ENCODE peak calls at places on chromosomes 13 and 19, in five cellular contexts. D is Jurkat, Clone E6-1; F is activated CD4-positive, alpha-beta T cell treated with anti-CD3 and anti-CD28 coated beads, Interleukin-2, amount 50 U/mL, for 1 hour; I is posterior cingulate gyrus; S is LoVo. M is an unnamed sample.

GRCh38 chr13:92807343-92807742 is 419.3 kb upstream of the GPC6 start:
- DNase-seq in D (no peak), F (no peak), I (no peak), S (no peak), M (no peak)

GRCh38 chr13:51840141-51840540 is 4.8 kb downstream of the TMEM272 start:
- DNase-seq in D (no peak), F (no peak), I (no peak), S (no peak), M (no peak)

GRCh38 chr13:112854321-112854720 is 114.7 kb upstream of the MCF2L start:
- DNase-seq in D (no peak), F (no peak), I (no peak), S (no peak), M (no peak)

GRCh38 chr19:10404888-10405808 is 1.8 kb upstream of the CDC37 start:
- DNase-seq in D (no peak), F (peak; percentile 46), I (no peak), S (no peak), M (no peak)

GRCh38 chr19:6260912-6261636 is 18.7 kb downstream of the MLLT1 start:
- DNase-seq in D (no peak), F (peak; percentile 25), I (no peak), S (no peak), M (peak; percentile 54)

GRCh38 chr19:17865364-17866311 is 5.9 kb downstream of the RPL18A start:
- DNase-seq in D (no peak), F (no peak), I (no peak), S (peak; percentile 66), M (peak; percentile 67)

GRCh38 chr13:46962286-46962941 is 65.6 kb upstream of the HTR2A start:
- DNase-seq in D (no peak), F (no peak), I (no peak), S (no peak), M (peak; percentile 48)

GRCh38 chr19:18419195-18419698 is at the start of gene SSBP4:
- DNase-seq in D (no peak), F (peak; percentile 61), I (no peak), S (peak; percentile 84), M (peak; percentile 85)

GRCh38 chr19:32817913-32818476 is 51.6 kb downstream of the SLC7A9 start:
- DNase-seq in D (no peak), F (no peak), I (no peak), S (no peak), M (no peak)

GRCh38 chr19:38949580-38950367 is 19.0 kb downstream of the MRPS12 start:
- DNase-seq in D (no peak), F (peak; percentile 78), I (peak; percentile 95), S (no peak), M (peak; percentile 20)

GRCh38 chr13:79398915-79399314 is 7.1 kb downstream of the RBM26 start:
- DNase-seq in D (no peak), F (no peak), I (no peak), S (no peak), M (peak; percentile 33)

GRCh38 chr19:50718255-50719118 is 1.1 kb downstream of the SHANK1 start:
- DNase-seq in D (no peak), F (no peak), I (peak; percentile 65), S (no peak), M (no peak)

GRCh38 chr19:21396121-21396520 is 812 bp upstream of the ZNF493 start:
- DNase-seq in D (no peak), F (no peak), I (no peak), S (no peak), M (no peak)

GRCh38 chr13:113980489-113981064 is 6.7 kb upstream of the C13orf46 start:
- DNase-seq in D (no peak), F (no peak), I (no peak), S (no peak), M (no peak)

GRCh38 chr19:18649371-18650047 is 12.7 kb downstream of the KLHL26 start:
- DNase-seq in D (no peak), F (no peak), I (no peak), S (no peak), M (no peak)

GRCh38 chr13:73767747-73768315 is 366.4 kb downstream of the KLF12 start:
- DNase-seq in D (no peak), F (peak; percentile 35), I (no peak), S (no peak), M (peak; percentile 27)

GRCh38 chr13:109196896-109197295 is 567.5 kb downstream of the MYO16 start:
- DNase-seq in D (no peak), F (no peak), I (no peak), S (no peak), M (no peak)

GRCh38 chr19:21604351-21604926 is 99.0 kb downstream of the ZNF429 start:
- DNase-seq in D (peak; percentile 84), F (no peak), I (no peak), S (no peak), M (peak; percentile 34)

GRCh38 chr19:2084993-2085720 is 11.0 kb downstream of the MOB3A start:
- DNase-seq in D (peak; percentile 99), F (peak; percentile 90), I (peak; percentile 37), S (no peak), M (peak; percentile 59)

GRCh38 chr13:99260216-99260615 is 2.0 kb upstream of the GPR18 start:
- DNase-seq in D (no peak), F (no peak), I (no peak), S (no peak), M (no peak)

GRCh38 chr19:40332669-40333068 is 15.5 kb downstream of the C19orf47 start:
- DNase-seq in D (no peak), F (no peak), I (no peak), S (no peak), M (no peak)

GRCh38 chr13:35531551-35531950 is 55.1 kb upstream of the MAB21L1 start:
- DNase-seq in D (no peak), F (no peak), I (no peak), S (no peak), M (no peak)

GRCh38 chr19:12802267-12803106 is 618 bp downstream of the THSD8 start:
- DNase-seq in D (no peak), F (no peak), I (no peak), S (no peak), M (peak; percentile 38)

GRCh38 chr13:105871768-105872167 is 663.7 kb downstream of the EFNB2 start:
- DNase-seq in D (no peak), F (no peak), I (no peak), S (no peak), M (no peak)

GRCh38 chr13:26584713-26585112 is 27.2 kb downstream of the WASF3 start:
- DNase-seq in D (no peak), F (no peak), I (no peak), S (no peak), M (peak; percentile 18)

GRCh38 chr13:50348402-50348801 is 333.2 kb downstream of the KCNRG start:
- DNase-seq in D (no peak), F (no peak), I (no peak), S (no peak), M (no peak)

GRCh38 chr13:102707465-102707864 is 12.6 kb upstream of the METTL21C start:
- DNase-seq in D (no peak), F (no peak), I (no peak), S (peak; percentile 69), M (peak; percentile 84)